ENCODE peak calls at places on chromosomes 7 and 10, in seven cellular contexts. G is CD8-positive, alpha-beta T cell; K is spleen; T is HCT116; Q is breast epithelium; A is OCI-LY7; Y is PC-3. Z is an unnamed sample.

GRCh38 chr10:120172371-120172770 is 279.8 kb downstream of the SEC23IP start:
- DNase-seq in G (no peak), K (no peak), T (no peak), Q (no peak), A (no peak), Y (peak; percentile 11), Z (no peak)

GRCh38 chr7:83824214-83824613 is 175.3 kb upstream of the SEMA3E start:
- DNase-seq in G (no peak), K (no peak), T (no peak), Q (no peak), A (no peak), Y (peak; percentile 81), Z (no peak)

GRCh38 chr7:30142710-30143109 is 7.9 kb downstream of the MTURN start:
- DNase-seq in G (no peak), K (no peak), T (peak; percentile 39), Q (peak; percentile 58), A (no peak), Y (peak; percentile 93), Z (peak; percentile 83)

GRCh38 chr10:62250594-62251198 is 17.9 kb downstream of the RTKN2 start:
- DNase-seq in G (no peak), K (no peak), T (peak; percentile 72), Q (no peak), A (no peak), Y (peak; percentile 100), Z (no peak)

GRCh38 chr7:135197906-135198655 is 13.2 kb downstream of the WDR91 start:
- DNase-seq in G (no peak), K (no peak), T (no peak), Q (no peak), A (no peak), Y (no peak), Z (no peak)

GRCh38 chr7:75989084-75989725 is 5.2 kb downstream of the TMEM120A start:
- DNase-seq in G (no peak), K (peak; percentile 82), T (no peak), Q (no peak), A (no peak), Y (no peak), Z (peak; percentile 84)

GRCh38 chr10:132539431-132539839 is 1.8 kb downstream of the INPP5A start:
- DNase-seq in G (no peak), K (peak; percentile 86), T (no peak), Q (no peak), A (no peak), Y (no peak), Z (peak; percentile 93)

GRCh38 chr10:30062090-30062489 is 2.7 kb upstream of the JCAD start:
- DNase-seq in G (no peak), K (no peak), T (no peak), Q (no peak), A (no peak), Y (no peak), Z (no peak)

GRCh38 chr7:105787071-105787470 is 89.3 kb downstream of the ATXN7L1 start:
- DNase-seq in G (no peak), K (peak; percentile 38), T (no peak), Q (no peak), A (no peak), Y (peak; percentile 96), Z (no peak)

GRCh38 chr7:21722371-21722770 is 179.5 kb downstream of the DNAH11 start:
- DNase-seq in G (no peak), K (no peak), T (no peak), Q (no peak), A (no peak), Y (no peak), Z (no peak)

GRCh38 chr7:101903505-101903849 is 86.1 kb downstream of the CUX1 start:
- DNase-seq in G (no peak), K (peak; percentile 16), T (no peak), Q (no peak), A (no peak), Y (no peak), Z (no peak)

GRCh38 chr7:29478218-29478617 is 85.4 kb upstream of the PRR15 start:
- DNase-seq in G (no peak), K (no peak), T (no peak), Q (no peak), A (no peak), Y (no peak), Z (no peak)

GRCh38 chr10:67261300-67261797 is 335.5 kb downstream of the LRRTM3 start:
- DNase-seq in G (no peak), K (no peak), T (no peak), Q (no peak), A (no peak), Y (no peak), Z (no peak)

GRCh38 chr7:157564518-157565177 is 227.8 kb downstream of the DNAJB6 start:
- DNase-seq in G (no peak), K (peak; percentile 37), T (peak; percentile 97), Q (no peak), A (no peak), Y (peak; percentile 98), Z (no peak)

GRCh38 chr7:46532571-46532970 is 611.5 kb upstream of the IGFBP3 start:
- DNase-seq in G (no peak), K (no peak), T (no peak), Q (no peak), A (no peak), Y (no peak), Z (no peak)

GRCh38 chr10:59323036-59323459 is 39.3 kb downstream of the FAM13C start:
- DNase-seq in G (no peak), K (no peak), T (no peak), Q (no peak), A (no peak), Y (no peak), Z (no peak)

GRCh38 chr7:44062180-44062902 is 3.0 kb downstream of the PGAM2 start:
- DNase-seq in G (no peak), K (peak; percentile 76), T (no peak), Q (no peak), A (no peak), Y (no peak), Z (peak; percentile 20)

GRCh38 chr10:97355571-97355975 is 21.0 kb upstream of the FRAT2 start:
- DNase-seq in G (no peak), K (no peak), T (no peak), Q (no peak), A (no peak), Y (no peak), Z (no peak)

GRCh38 chr7:157540606-157541294 is 203.9 kb downstream of the DNAJB6 start:
- DNase-seq in G (no peak), K (peak; percentile 65), T (no peak), Q (no peak), A (no peak), Y (no peak), Z (no peak)

GRCh38 chr10:78028438-78029293 is 649 bp downstream of the POLR3A start:
- DNase-seq in G (peak; percentile 11), K (peak; percentile 78), T (no peak), Q (peak; percentile 28), A (peak; percentile 15), Y (peak; percentile 67), Z (no peak)

GRCh38 chr7:362416-363096 is 72.6 kb downstream of the FOXL3 start:
- DNase-seq in G (peak; percentile 44), K (peak; percentile 82), T (no peak), Q (no peak), A (no peak), Y (peak; percentile 12), Z (no peak)

DNA sequence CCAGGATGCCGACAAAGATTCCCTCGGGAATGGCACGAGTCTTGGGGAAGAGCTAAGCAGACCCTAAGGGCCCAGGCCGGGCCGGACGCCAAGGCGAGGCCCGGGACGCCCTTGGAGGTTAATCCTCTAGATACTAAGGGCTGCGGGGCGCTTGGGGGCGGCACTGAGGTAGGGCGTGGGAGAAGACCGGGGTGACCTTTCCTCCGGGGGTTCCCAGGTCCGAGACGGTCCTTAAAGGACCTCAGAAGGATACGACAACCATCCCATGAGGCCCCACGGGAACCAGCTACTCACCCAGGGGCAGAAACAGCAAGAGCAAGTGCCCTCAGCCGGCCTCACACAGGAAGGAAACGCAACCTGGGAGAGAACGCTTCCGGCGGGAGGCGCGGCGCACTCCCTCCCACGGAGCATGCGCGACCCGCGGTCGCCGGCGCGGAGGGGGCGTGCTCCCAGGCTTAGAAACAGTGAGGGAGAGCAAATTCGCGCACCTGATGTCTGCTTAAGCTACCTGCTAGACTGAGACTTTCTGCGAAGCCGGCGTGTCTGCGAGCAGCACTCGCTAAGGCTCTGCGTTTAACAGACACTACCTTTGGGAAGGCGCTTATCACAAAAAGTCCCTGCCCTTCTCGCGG is at the start of gene ATAD1:
- DNase-seq in G (peak; percentile 86), K (peak; percentile 96), T (peak; percentile 77), Q (peak; percentile 77), A (peak; percentile 93), Y (peak; percentile 86), Z (peak; percentile 75)
- TF ChIP-seq CTCF in G (peak; percentile 20), K (no peak), T (no peak), Q (no peak), A (peak; percentile 28), Y (peak; percentile 21), Z (no peak)

GRCh38 chr7:151756076-151756731 is 120.7 kb downstream of the PRKAG2 start:
- DNase-seq in G (peak; percentile 35), K (no peak), T (peak; percentile 26), Q (no peak), A (no peak), Y (peak; percentile 48), Z (no peak)
- H3K4me1 ChIP-seq in G (peaks cover 24% of the 10 kb centered on the region), K (peaks cover 26% of the 10 kb centered on the region), T (peaks cover 25% of the 10 kb centered on the region), Q (peaks cover 11% of the 10 kb centered on the region), A (no peaks in the 10 kb centered on the region), Y (peaks cover 26% of the 10 kb centered on the region), Z (peaks cover 62% of the 10 kb centered on the region)

DNA sequence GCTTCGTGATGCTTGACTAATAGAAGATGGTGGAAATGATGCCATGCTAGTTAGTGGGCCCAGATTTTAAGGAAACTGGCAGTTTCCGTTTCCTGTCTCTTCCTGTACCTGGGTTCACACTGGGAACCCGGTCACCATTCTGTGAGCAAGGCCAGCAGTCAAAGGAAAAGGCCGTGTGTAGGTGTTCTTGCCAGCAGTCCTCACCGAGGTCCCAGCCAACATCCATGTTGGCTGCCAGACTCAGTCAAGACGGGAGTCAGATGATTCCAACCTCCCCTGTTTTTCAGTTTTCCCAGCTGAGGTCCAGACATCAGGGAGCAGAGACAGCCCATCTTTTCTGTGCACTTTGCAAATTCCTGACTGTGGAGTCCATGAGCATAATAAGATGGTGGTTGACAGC is 15.2 kb upstream of the PILRB start:
- DNase-seq in G (no peak), K (peak; percentile 44), T (no peak), Q (no peak), A (no peak), Y (no peak), Z (no peak)
- TF ChIP-seq CTCF in G (no peak), K (no peak), T (no peak), Q (no peak), A (no peak), Y (no peak), Z (no peak)

GRCh38 chr7:1509226-1509625 is 5.0 kb upstream of the INTS1 start:
- DNase-seq in G (no peak), K (no peak), T (no peak), Q (no peak), A (peak; percentile 59), Y (no peak), Z (no peak)

GRCh38 chr7:1508277-1508758 is 4.1 kb upstream of the INTS1 start:
- DNase-seq in G (no peak), K (no peak), T (no peak), Q (no peak), A (peak; percentile 77), Y (no peak), Z (no peak)

GRCh38 chr7:1512781-1513656 is 8.8 kb upstream of the INTS1 start:
- DNase-seq in G (peak; percentile 41), K (peak; percentile 91), T (peak; percentile 77), Q (peak; percentile 96), A (peak; percentile 90), Y (peak; percentile 92), Z (peak; percentile 85)

GRCh38 chr7:1511829-1512422 is 7.7 kb upstream of the INTS1 start:
- DNase-seq in G (no peak), K (peak; percentile 78), T (no peak), Q (no peak), A (no peak), Y (no peak), Z (no peak)

GRCh38 chr7:1510780-1511154 is 6.6 kb upstream of the INTS1 start:
- DNase-seq in G (no peak), K (peak; percentile 82), T (no peak), Q (no peak), A (peak; percentile 92), Y (no peak), Z (no peak)
- H3K4me1 ChIP-seq in G (peaks cover 53% of the 10 kb centered on the region), K (peaks cover 50% of the 10 kb centered on the region), T (peaks cover 33% of the 10 kb centered on the region), Q (no peaks in the 10 kb centered on the region), A (peaks cover 74% of the 10 kb centered on the region), Y (peaks cover 21% of the 10 kb centered on the region), Z (peaks cover 26% of the 10 kb centered on the region)

Z was measured in tibial artery.